ENCODE peak calls at places on chromosomes 12 and 14, in six cellular contexts. M is fibroblast of lung, I is cardiac fibroblast, P is lower lobe of right lung, C is AG10803, N is HL-60. Q is an unnamed sample.

GRCh38 chr14:104419865-104420458 is 159.6 kb upstream of the C14orf180 start:
- DNase-seq in N (no peak), M (no peak), I (no peak), C (no peak), P (no peak), Q (no peak)

GRCh38 chr12:6076340-6076739 is 48.1 kb downstream of the VWF start:
- DNase-seq in I (no peak), C (no peak), M (no peak), N (no peak), P (no peak), Q (no peak)

GRCh38 chr12:9925746-9926393 is 6.3 kb downstream of the CLEC2A start:
- DNase-seq in C (peak), M (peak), N (peak), I (peak), P (no peak), Q (peak)

GRCh38 chr14:51035611-51036192 is 59.2 kb downstream of the TRIM9 start:
- DNase-seq in P (no peak), I (no peak), M (no peak), C (no peak), N (no peak), Q (peak)

GRCh38 chr12:93198086-93198485 is 179.6 kb upstream of the NUDT4 start:
- DNase-seq in C (peak), M (peak), N (no peak), I (peak), P (no peak), Q (peak)

GRCh38 chr12:50088577-50089335 is 3.6 kb downstream of the SMARCD1 start:
- DNase-seq in I (peak), P (no peak), N (peak), C (no peak), M (peak), Q (peak)

GRCh38 chr12:12474471-12474928 is 88.2 kb downstream of the DUSP16 start:
- DNase-seq in C (no peak), I (no peak), N (no peak), P (no peak), M (no peak), Q (no peak)

GRCh38 chr14:102603293-102603907 is 11.0 kb downstream of the RCOR1 start:
- DNase-seq in N (no peak), I (no peak), P (no peak), C (no peak), M (no peak), Q (no peak)

GRCh38 chr12:18747960-18748359 is 10.0 kb downstream of the CAPZA3 start:
- DNase-seq in N (no peak), C (peak), P (no peak), M (peak), I (peak), Q (peak)

GRCh38 chr12:30725739-30726138 is 29.0 kb downstream of the CAPRIN2 start:
- DNase-seq in C (peak), N (no peak), P (no peak), I (peak), M (peak), Q (peak)

GRCh38 chr12:132390287-132391076 is 61.1 kb upstream of the GALNT9 start:
- DNase-seq in P (no peak), N (no peak), C (no peak), M (no peak), I (no peak), Q (no peak)

GRCh38 chr12:953776-954175 is 4.3 kb upstream of the RAD52 start:
- DNase-seq in I (peak), P (no peak), N (no peak), M (peak), C (peak), Q (peak)

GRCh38 chr14:89240414-89240813 is 176.6 kb downstream of the FOXN3 start:
- DNase-seq in P (no peak), I (peak), M (no peak), C (peak), N (no peak), Q (peak)

GRCh38 chr12:123983822-123984485 is 10.9 kb downstream of the ZNF664 start:
- DNase-seq in P (no peak), C (peak), M (peak), I (peak), N (peak), Q (peak)

GRCh38 chr12:53533476-53533875 is 26.2 kb upstream of the NPFF start:
- DNase-seq in P (no peak), C (no peak), N (no peak), I (no peak), M (no peak), Q (no peak)

GRCh38 chr14:83520837-83521236 is 1987.2 kb upstream of the SEL1L start:
- DNase-seq in C (peak), P (no peak), N (no peak), I (peak), M (peak), Q (peak)

GRCh38 chr12:72271401-72271740 is 799 bp upstream of the TRHDE start:
- DNase-seq in N (no peak), I (peak), C (no peak), P (no peak), M (peak), Q (peak)
- H3K4me3 ChIP-seq in N (peak), I (peak), C (peak), P (peak), M (peak), Q (peak)

GRCh38 chr12:111424793-111425251 is 19.1 kb downstream of the SH2B3 start:
- DNase-seq in I (no peak), P (no peak), N (no peak), C (no peak), M (no peak), Q (no peak)
- TF ChIP-seq CTCF in I (no peak), P (no peak), N (no peak), C (no peak), M (no peak), Q (peak)

GRCh38 chr12:56520025-56520810 is 1.4 kb upstream of the RBMS2 start:
- DNase-seq in M (no peak), P (no peak), N (no peak), I (peak), C (peak), Q (peak)

GRCh38 chr12:56522486-56523193 is 1.0 kb downstream of the RBMS2 start:
- DNase-seq in C (peak), N (no peak), M (no peak), P (no peak), I (peak), Q (peak)

GRCh38 chr12:56521590-56522371 is at the start of gene RBMS2:
- DNase-seq in M (peak), C (peak), I (peak), N (peak), P (peak), Q (peak)

GRCh38 chr12:56518570-56518969 is 3.0 kb upstream of the RBMS2 start:
- DNase-seq in P (no peak), M (no peak), C (peak), I (peak), N (no peak), Q (peak)

GRCh38 chr12:56521209-56521589 is 421 bp upstream of the RBMS2 start:
- DNase-seq in I (no peak), M (no peak), C (no peak), N (peak), P (peak), Q (no peak)
- H3K4me3 ChIP-seq in I (no peak), M (peak), C (peak), N (peak), P (peak), Q (peak)

GRCh38 chr12:109715310-109716091 is 1.9 kb downstream of the FAM222A start:
- DNase-seq in P (no peak), M (no peak), N (no peak), C (no peak), I (no peak), Q (no peak)

GRCh38 chr12:109714913-109715244 is 1.3 kb downstream of the FAM222A start:
- DNase-seq in M (no peak), N (no peak), P (no peak), I (no peak), C (no peak), Q (no peak)

GRCh38 chr12:109714141-109714912 is 702 bp downstream of the FAM222A start:
- DNase-seq in C (peak), P (peak), I (peak), N (peak), M (peak), Q (peak)

GRCh38 chr12:109711596-109712461 is 1.8 kb upstream of the FAM222A start:
- DNase-seq in N (no peak), P (no peak), I (peak), C (no peak), M (no peak), Q (no peak)

GRCh38 chr12:109713187-109713984 is at the start of gene FAM222A:
- DNase-seq in C (peak), N (peak), P (peak), M (peak), I (peak), Q (peak)
- TF ChIP-seq CTCF in C (peak), N (no peak), P (peak), M (no peak), I (peak), Q (no peak)

Q was measured in astrocyte of the spinal cord.